ENCODE peak calls at places on chromosomes 2 and 18, in four cellular contexts. P is K562, X is HL-60, M is GM12878. V is an unnamed sample.
A peak's percentile ranks its signal among the peaks of the same experiment; 100 is the strongest.

GRCh38 chr2:88955607-88956006 is 264.1 kb downstream of the RPIA start:
- DNase-seq in M (no peak), X (no peak), P (no peak), V (no peak)

GRCh38 chr2:96556441-96557330 is 20.1 kb downstream of the ARID5A start:
- DNase-seq in M (no peak), X (no peak), P (peak; percentile 48), V (no peak)

GRCh38 chr18:37393221-37393828 is 172.3 kb downstream of the CELF4 start:
- DNase-seq in X (no peak), P (no peak), M (no peak), V (no peak)

GRCh38 chr2:238415036-238415764 is 11.5 kb upstream of the ASB1 start:
- DNase-seq in M (no peak), P (no peak), X (no peak), V (no peak)

GRCh38 chr18:43129946-43130523 is 14.6 kb upstream of the RIT2 start:
- DNase-seq in M (no peak), P (no peak), X (no peak), V (no peak)

GRCh38 chr2:64934530-64934929 is 54.7 kb upstream of the SLC1A4 start:
- DNase-seq in M (no peak), P (no peak), X (no peak), V (no peak)

GRCh38 chr2:8412586-8412985 is 269.3 kb upstream of the ID2 start:
- DNase-seq in P (no peak), M (no peak), X (no peak), V (no peak)

GRCh38 chr2:26461601-26462023 is 16.3 kb downstream of the OTOF start:
- DNase-seq in X (no peak), P (no peak), M (no peak), V (no peak)

GRCh38 chr18:9474103-9474982 is 970 bp upstream of the RALBP1 start:
- DNase-seq in P (no peak), M (no peak), X (no peak), V (no peak)

DNA sequence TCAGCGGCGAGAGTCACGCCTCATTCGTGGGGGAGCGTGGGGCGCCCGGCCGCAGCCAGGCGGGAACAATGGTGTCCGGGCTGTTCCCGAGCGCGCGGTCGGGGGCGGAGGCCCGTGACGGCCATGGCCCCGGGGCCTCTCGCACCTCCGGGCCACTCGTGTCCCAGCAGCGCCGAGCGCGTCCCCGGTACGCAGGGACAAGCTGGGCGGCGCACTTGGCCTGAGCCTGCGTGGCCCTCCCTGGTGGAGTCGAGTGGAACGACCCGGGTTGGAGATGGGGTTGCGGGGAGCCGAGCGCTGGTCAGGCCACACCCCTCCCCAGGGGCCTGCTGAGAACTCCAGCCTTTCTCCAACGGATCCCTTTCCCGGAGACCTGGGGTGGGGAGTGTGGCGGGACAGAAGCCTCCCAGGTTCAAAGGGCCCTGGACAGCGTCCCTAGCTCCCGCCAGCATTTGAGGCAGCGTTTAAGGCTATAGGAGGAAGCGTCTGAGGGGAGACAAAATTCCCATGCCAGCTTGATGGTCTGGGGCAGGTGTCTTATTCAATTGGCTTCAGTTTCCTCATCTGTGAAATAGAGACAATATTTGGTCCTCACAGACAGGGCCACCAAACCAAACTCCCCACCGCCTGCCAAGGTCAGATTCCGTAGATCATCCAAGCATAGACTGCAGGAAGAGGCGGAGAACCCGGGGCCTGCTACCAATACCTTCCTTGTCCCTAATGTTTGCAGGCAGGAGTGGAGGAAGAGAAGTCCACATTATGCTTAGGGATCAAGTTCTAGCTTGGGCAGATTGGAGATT is 545 bp downstream of the CNDP2 start:
- DNase-seq in X (no peak), M (no peak), P (peak; percentile 71), V (no peak)
- TF ChIP-seq SPI1 in X (no peak), M (no peak), P (no peak), V (no peak)

GRCh38 chr2:43924463-43924862 is 71.3 kb downstream of the LRPPRC start:
- DNase-seq in X (no peak), P (no peak), M (no peak), V (no peak)
- TF ChIP-seq POLR2AphosphoS5 in X (no peak), P (no peak), M (no peak), V (no peak)

DNA sequence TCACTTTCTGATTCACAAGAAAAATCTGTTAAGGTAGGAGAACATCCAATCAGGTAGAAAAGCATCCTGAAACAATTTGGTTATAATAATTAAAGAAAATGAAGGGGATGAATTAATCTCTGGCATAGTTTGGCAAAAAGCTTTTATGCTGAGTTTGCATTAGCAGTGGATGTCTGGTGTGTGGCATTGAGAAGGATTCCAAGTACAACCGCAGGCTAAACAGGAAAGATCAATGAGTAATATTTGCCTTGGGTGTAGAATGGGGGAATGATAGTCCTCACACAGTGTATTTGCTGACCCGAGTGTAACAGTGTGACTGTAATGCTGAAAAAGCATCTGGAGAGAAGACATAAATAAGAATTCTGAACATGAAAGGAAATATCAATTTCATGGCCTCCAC is 68.3 kb upstream of the SESTD1 start:
- DNase-seq in M (no peak), X (no peak), P (no peak), V (no peak)
- TF ChIP-seq SPI1 in M (no peak), X (no peak), P (no peak), V (no peak)

GRCh38 chr2:207970138-207970824 is 55.0 kb downstream of the PLEKHM3 start:
- DNase-seq in P (peak; percentile 8), M (no peak), X (no peak), V (no peak)

GRCh38 chr2:207974214-207974600 is 51.1 kb downstream of the PLEKHM3 start:
- DNase-seq in M (no peak), X (peak; percentile 57), P (no peak), V (no peak)

GRCh38 chr2:207978177-207978576 is 47.1 kb downstream of the PLEKHM3 start:
- DNase-seq in M (no peak), X (no peak), P (no peak), V (no peak)

GRCh38 chr2:207970825-207971142 is 54.5 kb downstream of the PLEKHM3 start:
- DNase-seq in M (no peak), P (no peak), X (no peak), V (no peak)

DNA sequence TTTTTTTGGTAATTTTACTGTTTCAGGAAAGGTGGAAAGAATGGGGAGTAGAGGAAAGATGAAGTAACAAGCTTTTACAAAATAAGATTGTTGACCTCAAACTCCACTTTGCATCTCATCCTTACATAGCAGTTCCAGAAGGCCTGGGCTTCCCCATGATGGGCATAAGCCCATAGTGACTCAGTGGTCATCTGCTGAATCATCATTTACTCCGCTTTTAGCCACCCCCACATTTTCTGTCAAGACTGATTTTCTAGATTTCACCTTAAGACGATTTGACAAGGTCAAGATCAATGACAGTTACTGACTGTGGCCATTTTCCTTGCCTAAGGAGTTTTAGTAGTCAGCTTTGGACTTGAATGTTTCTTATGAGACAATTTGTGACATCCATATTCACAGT is 49.4 kb downstream of the PLEKHM3 start:
- DNase-seq in P (peak; percentile 23), M (no peak), X (no peak), V (no peak)
- TF ChIP-seq POLR2AphosphoS5 in P (no peak), M (no peak), X (no peak), V (no peak)

GRCh38 chr2:69774984-69775982 is 33.3 kb downstream of the ANXA4 start:
- DNase-seq in X (no peak), M (no peak), P (no peak), V (no peak)
- TF ChIP-seq SPI1 in X (no peak), M (peak; percentile 72), P (no peak), V (peak; percentile 76)

GRCh38 chr2:202221873-202222272 is 16.5 kb downstream of the SUMO1 start:
- DNase-seq in P (peak; percentile 87), X (no peak), M (no peak), V (no peak)
- TF ChIP-seq POLR2AphosphoS5 in P (peak; percentile 74), X (no peak), M (no peak), V (no peak)

V was measured in GM12891.